ENCODE peak calls at places on chromosomes 13 and 19, in six cellular contexts. Q is ELR; K is activated T-cell treated with anti-CD3 and anti-CD28 coated beads for 1 hour; F is stimulated activated CD8-positive, alpha-beta memory T cell treated with anti-CD3 and anti-CD28 coated beads, Interleukin-12 subunit alpha, Interleukin-12 subunit beta, amount 100 ng/mL, for 4 hours; L is IMR-90; X is NCI-H1092. P is an unnamed sample.

GRCh38 chr19:10290439-10290875 is 705 bp downstream of the ICAM5 start:
- DNase-seq in Q (peak), K (no peak), F (no peak), L (peak), X (no peak), P (no peak)

GRCh38 chr19:38812004-38812840 is 523 bp downstream of the LGALS4 start:
- DNase-seq in Q (no peak), K (no peak), F (no peak), L (no peak), X (no peak), P (no peak)

GRCh38 chr19:35553385-35554000 is 8.1 kb downstream of the TMEM147 start:
- DNase-seq in Q (no peak), K (no peak), F (no peak), L (no peak), X (no peak), P (no peak)

GRCh38 chr19:42108527-42109389 is 23.5 kb downstream of the POU2F2 start:
- DNase-seq in Q (peak), K (peak), F (peak), L (peak), X (peak), P (peak)

GRCh38 chr19:14059093-14059480 is 2.8 kb downstream of the PALM3 start:
- DNase-seq in Q (peak), K (peak), F (peak), L (no peak), X (no peak), P (no peak)

GRCh38 chr13:110942248-110942981 is 27.5 kb upstream of the ANKRD10 start:
- DNase-seq in Q (peak), K (no peak), F (no peak), L (peak), X (no peak), P (no peak)

GRCh38 chr13:110538632-110539031 is 22.9 kb downstream of the RAB20 start:
- DNase-seq in Q (no peak), K (no peak), F (no peak), L (no peak), X (peak), P (no peak)

GRCh38 chr13:48783181-48783630 is 129.5 kb downstream of the CYSLTR2 start:
- DNase-seq in Q (peak), K (no peak), F (no peak), L (peak), X (no peak), P (peak)

GRCh38 chr13:95603887-95604533 is 40.5 kb downstream of the DZIP1 start:
- DNase-seq in Q (peak), K (no peak), F (no peak), L (no peak), X (peak), P (no peak)

GRCh38 chr13:108226184-108226583 is 8.0 kb downstream of the ABHD13 start:
- DNase-seq in Q (no peak), K (no peak), F (no peak), L (no peak), X (peak), P (no peak)

GRCh38 chr13:19927117-19927734 is 31.3 kb upstream of the ZMYM2 start:
- DNase-seq in Q (peak), K (no peak), F (no peak), L (peak), X (peak), P (no peak)

GRCh38 chr13:114149774-114150740 is 17.6 kb upstream of the RASA3 start:
- DNase-seq in Q (no peak), K (no peak), F (no peak), L (no peak), X (peak), P (no peak)

GRCh38 chr13:22549126-22549525 is 631.7 kb upstream of the SGCG start:
- DNase-seq in Q (no peak), K (no peak), F (no peak), L (no peak), X (no peak), P (no peak)

P was measured in skeletal muscle cell.